ENCODE peak calls at places on chromosomes 1 and 21, in six cellular contexts. C, G, Y, M, E and P are unnamed samples.

GRCh38 chr1:212671342-212672031 is 28.2 kb downstream of the BATF3 start:
- DNase-seq in C (peak), G (no peak), Y (peak), M (peak), E (no peak), P (no peak)

GRCh38 chr1:67515324-67516080 is 85.3 kb upstream of the SERBP1 start:
- DNase-seq in C (no peak), G (no peak), Y (no peak), M (no peak), E (peak), P (no peak)

GRCh38 chr1:26831546-26832248 is 5.2 kb downstream of the ZDHHC18 start:
- DNase-seq in C (no peak), G (no peak), Y (no peak), M (peak), E (no peak), P (no peak)

GRCh38 chr21:32382108-32382601 is 10.7 kb downstream of the URB1 start:
- DNase-seq in C (no peak), G (no peak), Y (no peak), M (peak), E (no peak), P (no peak)

GRCh38 chr1:94285026-94285654 is 47.8 kb upstream of the ARHGAP29 start:
- DNase-seq in C (no peak), G (no peak), Y (no peak), M (no peak), E (no peak), P (no peak)

GRCh38 chr1:202692959-202693555 is 17.2 kb downstream of the SYT2 start:
- DNase-seq in C (peak), G (peak), Y (peak), M (peak), E (peak), P (peak)

GRCh38 chr1:185155600-185156320 is 993 bp downstream of the TRMT1L start:
- DNase-seq in C (no peak), G (no peak), Y (no peak), M (peak), E (peak), P (no peak)

GRCh38 chr1:197675475-197676324 is 99.6 kb downstream of the DENND1B start:
- DNase-seq in C (no peak), G (no peak), Y (no peak), M (peak), E (peak), P (no peak)